ENCODE peak calls at places on chromosomes 6 and 20, in six cellular contexts. O is mesenchymal stem cell, P is IMR-90, M is neuronal stem cell, Q is H9, T is H1. E is an unnamed sample.

GRCh38 chr6:137849076-137849708 is 17.9 kb upstream of the TNFAIP3 start:
- DNase-seq in O (peak; percentile 87), P (peak; percentile 74), M (no peak), Q (no peak), T (no peak), E (peak; percentile 40)

GRCh38 chr6:162681447-162681846 is 46.1 kb downstream of the PRKN start:
- DNase-seq in O (no peak), P (no peak), M (no peak), Q (no peak), T (no peak), E (no peak)

GRCh38 chr6:89063881-89064280 is 16.7 kb upstream of the PNRC1 start:
- DNase-seq in O (no peak), P (no peak), M (no peak), Q (no peak), T (no peak), E (no peak)

GRCh38 chr20:38590682-38591483 is 9.9 kb downstream of the ADIG start:
- DNase-seq in O (no peak), P (no peak), M (no peak), Q (no peak), T (no peak), E (no peak)

GRCh38 chr20:50562262-50562701 is 52.1 kb downstream of the PTPN1 start:
- DNase-seq in O (no peak), P (no peak), M (no peak), Q (no peak), T (no peak), E (no peak)

GRCh38 chr20:49916146-49917002 is 1.0 kb upstream of the SPATA2 start:
- DNase-seq in O (peak; percentile 56), P (peak; percentile 55), M (no peak), Q (no peak), T (no peak), E (peak; percentile 93)

GRCh38 chr6:136401749-136402148 is 112.1 kb upstream of the BCLAF1 start:
- DNase-seq in O (peak; percentile 33), P (peak; percentile 69), M (no peak), Q (no peak), T (no peak), E (no peak)

GRCh38 chr20:44052166-44052565 is 134.8 kb downstream of the JPH2 start:
- DNase-seq in O (no peak), P (no peak), M (no peak), Q (no peak), T (no peak), E (no peak)

GRCh38 chr6:686528-686927 is 6.4 kb downstream of the EXOC2 start:
- DNase-seq in O (peak; percentile 69), P (no peak), M (no peak), Q (no peak), T (no peak), E (no peak)

GRCh38 chr20:64116541-64117423 is 9.4 kb upstream of the NPBWR2 start:
- DNase-seq in O (no peak), P (no peak), M (no peak), Q (no peak), T (peak; percentile 41), E (no peak)

GRCh38 chr20:58511364-58511763 is 3.8 kb downstream of the APCDD1L start:
- DNase-seq in O (peak; percentile 60), P (peak; percentile 83), M (no peak), Q (no peak), T (no peak), E (peak; percentile 61)

GRCh38 chr6:28648035-28648877 is 122.6 kb downstream of the GPX5 start:
- DNase-seq in O (peak; percentile 82), P (peak; percentile 74), M (peak; percentile 87), Q (peak; percentile 73), T (peak; percentile 93), E (no peak)

GRCh38 chr6:3283241-3283640 is 24.5 kb downstream of the PSMG4 start:
- DNase-seq in O (no peak), P (no peak), M (no peak), Q (no peak), T (no peak), E (no peak)

GRCh38 chr20:63359164-63359934 is 1.8 kb downstream of the CHRNA4 start:
- DNase-seq in O (no peak), P (no peak), M (no peak), Q (no peak), T (no peak), E (no peak)

GRCh38 chr6:89360415-89360999 is 8.0 kb upstream of the UBE2J1 start:
- DNase-seq in O (peak; percentile 71), P (peak; percentile 41), M (no peak), Q (no peak), T (no peak), E (no peak)

GRCh38 chr20:41361757-41362747 is 4.6 kb downstream of the EMILIN3 start:
- DNase-seq in O (no peak), P (no peak), M (no peak), Q (peak; percentile 23), T (no peak), E (no peak)

GRCh38 chr6:13560651-13561044 is 13.8 kb upstream of the SIRT5 start:
- DNase-seq in O (no peak), P (no peak), M (no peak), Q (no peak), T (no peak), E (no peak)

GRCh38 chr6:13559968-13560650 is 14.3 kb upstream of the SIRT5 start:
- DNase-seq in O (no peak), P (no peak), M (no peak), Q (no peak), T (no peak), E (no peak)

GRCh38 chr6:13563009-13563408 is 11.4 kb upstream of the SIRT5 start:
- DNase-seq in O (no peak), P (no peak), M (no peak), Q (no peak), T (no peak), E (no peak)

GRCh38 chr6:13559251-13559650 is 15.2 kb upstream of the SIRT5 start:
- DNase-seq in O (no peak), P (no peak), M (no peak), Q (no peak), T (no peak), E (peak; percentile 23)

GRCh38 chr6:13561624-13562267 is 12.7 kb upstream of the SIRT5 start:
- DNase-seq in O (peak; percentile 33), P (no peak), M (no peak), Q (no peak), T (no peak), E (peak; percentile 77)
- H4K91ac ChIP-seq in O (no peak overlapping the region), P (no peak overlapping the region), M (no peak overlapping the region), Q (no peak overlapping the region), T (no peak overlapping the region), E (no peak overlapping the region)

GRCh38 chr6:73649783-73650182 is 4.0 kb downstream of the SLC17A5 start:
- DNase-seq in O (no peak), P (no peak), M (no peak), Q (no peak), T (no peak), E (no peak)

GRCh38 chr6:73655341-73655917 is 1.6 kb upstream of the SLC17A5 start:
- DNase-seq in O (no peak), P (no peak), M (no peak), Q (no peak), T (no peak), E (no peak)

GRCh38 chr6:73653571-73654424 is at the start of gene SLC17A5:
- DNase-seq in O (peak; percentile 96), P (peak; percentile 92), M (peak; percentile 89), Q (peak; percentile 96), T (peak; percentile 94), E (peak; percentile 97)

GRCh38 chr6:73656501-73657145 is 2.8 kb upstream of the SLC17A5 start:
- DNase-seq in O (no peak), P (no peak), M (no peak), Q (no peak), T (no peak), E (peak; percentile 83)

DNA sequence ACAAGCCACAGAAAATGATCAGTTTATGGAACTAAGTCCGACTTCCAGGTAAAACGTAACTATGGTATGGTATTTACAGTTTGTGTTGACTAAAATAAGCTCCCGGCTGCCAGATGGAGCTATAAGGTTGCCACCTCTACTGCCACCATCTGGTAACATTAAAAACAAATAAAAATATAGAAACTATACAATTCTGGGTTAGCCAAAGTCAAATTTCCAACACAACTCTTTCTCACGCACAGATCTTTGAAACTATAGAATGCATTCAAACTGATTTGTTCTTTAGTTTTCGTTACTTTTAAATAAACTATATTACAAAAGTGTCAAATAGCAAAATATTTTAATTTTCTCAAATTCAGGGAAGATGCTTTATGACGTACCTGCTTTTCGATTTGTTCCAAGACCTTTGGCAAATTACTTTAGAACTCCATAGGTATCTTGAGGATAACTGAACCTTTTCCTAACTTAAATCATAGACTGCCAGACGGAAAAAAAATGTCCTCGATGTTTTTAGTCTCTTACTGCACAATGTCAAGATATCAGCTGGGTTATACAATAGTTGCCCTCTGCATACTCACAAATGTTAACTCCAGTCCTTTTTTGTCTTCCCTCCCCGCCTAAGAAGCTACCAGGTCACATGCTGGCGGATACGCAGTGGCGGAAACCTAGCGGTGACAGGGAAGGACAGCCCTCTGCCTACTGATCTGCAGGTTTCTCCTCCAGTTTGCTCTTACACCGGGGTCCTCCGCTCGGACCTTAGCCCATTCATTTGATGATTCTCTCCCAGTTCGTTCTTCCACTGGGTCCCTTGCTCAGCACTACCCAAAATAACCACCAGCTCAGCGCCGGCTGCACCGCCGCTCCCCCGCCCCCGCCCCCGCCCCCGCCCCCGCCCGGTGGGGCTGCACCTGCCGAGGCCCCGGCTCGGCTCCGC is 888 bp downstream of the SLC17A5 start:
- DNase-seq in O (peak; percentile 76), P (peak; percentile 41), M (peak; percentile 51), Q (peak; percentile 82), T (peak; percentile 68), E (peak; percentile 79)
- H3K18ac ChIP-seq in O (no peak overlapping the region), P (no peak overlapping the region), M (no peak overlapping the region), Q (no peak overlapping the region), T (no peak overlapping the region), E (no peak overlapping the region)

GRCh38 chr6:77463881-77464867 is 883 bp upstream of the HTR1B start:
- DNase-seq in O (peak; percentile 57), P (no peak), M (peak; percentile 35), Q (peak; percentile 86), T (peak; percentile 74), E (no peak)

GRCh38 chr6:77463308-77463880 is at the start of gene HTR1B:
- DNase-seq in O (peak; percentile 69), P (peak; percentile 14), M (peak; percentile 30), Q (peak; percentile 65), T (peak; percentile 80), E (no peak)

GRCh38 chr6:77462359-77463307 is 658 bp downstream of the HTR1B start:
- DNase-seq in O (peak; percentile 79), P (no peak), M (peak; percentile 20), Q (peak; percentile 73), T (peak; percentile 77), E (no peak)

GRCh38 chr6:77458421-77458820 is 4.9 kb downstream of the HTR1B start:
- DNase-seq in O (no peak), P (no peak), M (no peak), Q (no peak), T (no peak), E (no peak)

DNA sequence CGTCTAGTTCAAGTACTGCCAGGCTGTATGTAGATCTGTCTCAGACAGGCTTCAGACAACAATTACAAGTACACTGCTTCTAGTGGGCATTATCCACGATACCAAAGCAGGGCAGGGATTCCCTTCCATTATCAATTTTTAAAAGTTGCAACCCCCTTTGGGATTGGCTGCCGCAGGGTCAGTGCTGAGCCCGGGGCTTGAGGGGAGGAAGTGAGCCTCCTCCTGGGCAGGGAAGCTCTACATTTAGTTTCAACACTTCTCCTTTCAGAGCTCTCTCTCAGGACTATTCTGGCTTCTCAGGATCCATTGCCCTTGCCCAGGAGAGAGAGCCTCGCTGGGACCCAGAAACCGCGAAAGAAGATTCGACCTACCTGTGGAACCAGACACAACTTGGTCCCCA is 1.5 kb downstream of the HTR1B start:
- DNase-seq in O (peak; percentile 30), P (no peak), M (no peak), Q (no peak), T (no peak), E (no peak)
- H2AFZ ChIP-seq in O (peak overlapping the region; percentile 47), P (no peak overlapping the region), M (no peak overlapping the region), Q (no peak overlapping the region), T (no peak overlapping the region), E (no peak overlapping the region)

GRCh38 chr20:37361336-37361735 is 15.4 kb downstream of the SRC start:
- DNase-seq in O (no peak), P (no peak), M (no peak), Q (no peak), T (no peak), E (no peak)
- H4K91ac ChIP-seq in O (no peak overlapping the region), P (no peak overlapping the region), M (peak overlapping the region; percentile 46), Q (no peak overlapping the region), T (no peak overlapping the region), E (no peak overlapping the region)

E was measured in trophoblast cell.